ENCODE peak calls at places on chromosome 19, in four cellular contexts. Y is thyroid gland, K is GM23248, T is tibial artery. F is an unnamed sample.

GRCh38 chr19:47406711-47407416 is 12.5 kb downstream of the MEIS3 start:
- DNase-seq in T (no peak), K (peak; percentile 25), Y (peak; percentile 14), F (no peak)

GRCh38 chr19:7478173-7478842 is 10.5 kb downstream of the PEX11G start:
- DNase-seq in K (peak; percentile 16), Y (no peak), T (no peak), F (no peak)

GRCh38 chr19:19416280-19416679 is 10.8 kb downstream of the GATAD2A start:
- DNase-seq in Y (no peak), K (peak; percentile 26), T (no peak), F (no peak)

GRCh38 chr19:28420731-28421550 is 792.0 kb downstream of the UQCRFS1 start:
- DNase-seq in K (peak; percentile 23), Y (no peak), T (no peak), F (no peak)

GRCh38 chr19:16330368-16330801 is 5.8 kb downstream of the KLF2 start:
- DNase-seq in T (peak; percentile 58), Y (peak; percentile 34), K (peak; percentile 98), F (peak; percentile 96)

GRCh38 chr19:7793493-7793892 is 30.4 kb downstream of the CLEC4M start:
- DNase-seq in T (no peak), K (no peak), Y (no peak), F (no peak)

GRCh38 chr19:28076628-28077027 is 1136.3 kb downstream of the UQCRFS1 start:
- DNase-seq in Y (no peak), K (no peak), T (no peak), F (no peak)

GRCh38 chr19:54162884-54163283 is 3.4 kb upstream of the LENG1 start:
- DNase-seq in T (no peak), Y (no peak), K (no peak), F (no peak)

GRCh38 chr19:16160943-16161560 is 12.3 kb downstream of the CIB3 start:
- DNase-seq in T (no peak), K (peak; percentile 83), Y (no peak), F (peak; percentile 61)

GRCh38 chr19:33283578-33283977 is 18.8 kb downstream of the CEBPA start:
- DNase-seq in T (no peak), Y (no peak), K (no peak), F (no peak)

GRCh38 chr19:15280048-15280725 is 47.9 kb upstream of the EPHX3 start:
- DNase-seq in K (peak; percentile 58), Y (no peak), T (no peak), F (no peak)

GRCh38 chr19:27867981-27868380 is 1345.0 kb downstream of the UQCRFS1 start:
- DNase-seq in K (no peak), Y (no peak), T (no peak), F (no peak)

GRCh38 chr19:19463348-19464117 is 51.8 kb downstream of the TSSK6 start:
- DNase-seq in K (peak; percentile 93), Y (peak; percentile 54), T (peak; percentile 67), F (no peak)

GRCh38 chr19:29326849-29327840 is 114.2 kb upstream of the UQCRFS1 start:
- DNase-seq in T (no peak), Y (no peak), K (no peak), F (no peak)

GRCh38 chr19:7337380-7338194 is 11.2 kb upstream of the ARHGEF18 start:
- DNase-seq in T (peak; percentile 57), K (no peak), Y (no peak), F (no peak)

GRCh38 chr19:44051654-44052402 is at the start of gene ZNF223:
- DNase-seq in Y (peak; percentile 96), T (peak; percentile 96), K (peak; percentile 96), F (peak; percentile 75)

GRCh38 chr19:51219307-51219706 is 5.6 kb upstream of the CD33 start:
- DNase-seq in T (no peak), Y (no peak), K (no peak), F (no peak)

GRCh38 chr19:11736696-11737095 is 2.0 kb downstream of the ZNF823 start:
- DNase-seq in Y (peak; percentile 5), K (peak; percentile 81), T (peak; percentile 50), F (no peak)

GRCh38 chr19:46685189-46685588 is 24.2 kb upstream of the DACT3 start:
- DNase-seq in T (no peak), K (no peak), Y (no peak), F (no peak)

GRCh38 chr19:7612282-7613274 is 16.8 kb downstream of the XAB2 start:
- DNase-seq in T (no peak), Y (no peak), K (no peak), F (no peak)

GRCh38 chr19:4955274-4955673 is 13.6 kb upstream of the KDM4B start:
- DNase-seq in K (no peak), T (no peak), Y (no peak), F (no peak)

GRCh38 chr19:49911381-49912145 is 14.9 kb upstream of the IL4I1 start:
- DNase-seq in K (no peak), Y (peak; percentile 49), T (no peak), F (no peak)

GRCh38 chr19:12788682-12789097 is 2.6 kb upstream of the JUNB start:
- DNase-seq in T (peak; percentile 86), K (peak; percentile 85), Y (peak; percentile 93), F (peak; percentile 69)

GRCh38 chr19:50664204-50664603 is 15.0 kb downstream of the C19orf81 start:
- DNase-seq in Y (no peak), T (no peak), K (no peak), F (no peak)

GRCh38 chr19:49680473-49681351 is 3.6 kb downstream of the PRMT1 start:
- DNase-seq in T (peak; percentile 78), K (peak; percentile 83), Y (peak; percentile 87), F (peak; percentile 67)

GRCh38 chr19:49097453-49098288 is 12.4 kb downstream of the SNRNP70 start:
- DNase-seq in Y (peak; percentile 66), T (peak; percentile 52), K (peak; percentile 79), F (peak; percentile 76)

GRCh38 chr19:4861147-4861546 is 6.3 kb downstream of the PLIN3 start:
- DNase-seq in Y (peak; percentile 81), K (no peak), T (no peak), F (no peak)

GRCh38 chr19:2426661-2427322 is 594 bp downstream of the TIMM13 start:
- DNase-seq in K (peak; percentile 60), Y (peak; percentile 16), T (no peak), F (peak; percentile 63)

GRCh38 chr19:6357174-6357573 is 4.2 kb upstream of the CLPP start:
- DNase-seq in Y (no peak), T (no peak), K (no peak), F (no peak)

GRCh38 chr19:53908106-53908932 is 759 bp upstream of the CACNG7 start:
- DNase-seq in Y (no peak), K (peak; percentile 56), T (no peak), F (no peak)

GRCh38 chr19:51467864-51468544 is 9.8 kb upstream of the SIGLEC8 start:
- DNase-seq in Y (no peak), K (no peak), T (no peak), F (no peak)

GRCh38 chr19:49453757-49454248 is 778 bp downstream of the ALDH16A1 start:
- DNase-seq in T (no peak), Y (no peak), K (no peak), F (no peak)

GRCh38 chr19:56837492-56837891 is 3.0 kb downstream of the PEG3 start:
- DNase-seq in T (peak; percentile 71), Y (peak; percentile 92), K (peak; percentile 61), F (no peak)

GRCh38 chr19:58203814-58204475 is 21.1 kb downstream of the ZNF274 start:
- DNase-seq in Y (no peak), T (no peak), K (no peak), F (no peak)

GRCh38 chr19:45323671-45324081 is 1.0 kb upstream of the CKM start:
- DNase-seq in T (no peak), Y (no peak), K (peak; percentile 33), F (no peak)

GRCh38 chr19:55500368-55500952 is 12.2 kb downstream of the SSC5D start:
- DNase-seq in K (no peak), Y (no peak), T (no peak), F (no peak)
- H3K27me3 ChIP-seq in K (no peaks in the 10 kb centered on the region), Y (no peaks in the 10 kb centered on the region), T (no peaks in the 10 kb centered on the region), F (no peaks in the 10 kb centered on the region)

GRCh38 chr19:35090795-35091214 is 24.8 kb upstream of the FXYD3 start:
- DNase-seq in K (peak; percentile 49), Y (no peak), T (no peak), F (no peak)

GRCh38 chr19:35088514-35088913 is 27.1 kb upstream of the FXYD3 start:
- DNase-seq in T (no peak), Y (no peak), K (peak; percentile 95), F (peak; percentile 88)

GRCh38 chr19:35087393-35087792 is 28.2 kb upstream of the FXYD3 start:
- DNase-seq in T (no peak), K (no peak), Y (no peak), F (no peak)

GRCh38 chr19:35090160-35090794 is 25.3 kb upstream of the FXYD3 start:
- DNase-seq in K (peak; percentile 73), T (peak; percentile 37), Y (peak; percentile 51), F (peak; percentile 31)

GRCh38 chr19:35089554-35089953 is 26.1 kb upstream of the FXYD3 start:
- DNase-seq in T (no peak), Y (no peak), K (no peak), F (no peak)
- H3K4me1 ChIP-seq in T (peaks cover 6% of the 10 kb centered on the region), Y (no peaks in the 10 kb centered on the region), K (peaks cover 15% of the 10 kb centered on the region), F (peaks cover 17% of the 10 kb centered on the region)

GRCh38 chr19:10295847-10296591 is 6.3 kb downstream of the ICAM5 start:
- DNase-seq in T (no peak), K (peak; percentile 18), Y (no peak), F (no peak)

GRCh38 chr19:10293637-10294367 is 4.0 kb downstream of the ICAM5 start:
- DNase-seq in K (no peak), T (no peak), Y (no peak), F (no peak)

GRCh38 chr19:10294368-10294697 is 4.6 kb downstream of the ICAM5 start:
- DNase-seq in T (no peak), K (no peak), Y (peak; percentile 60), F (no peak)

GRCh38 chr19:10292789-10293636 is 3.3 kb downstream of the ICAM5 start:
- DNase-seq in Y (peak; percentile 50), K (peak; percentile 29), T (no peak), F (no peak)

DNA sequence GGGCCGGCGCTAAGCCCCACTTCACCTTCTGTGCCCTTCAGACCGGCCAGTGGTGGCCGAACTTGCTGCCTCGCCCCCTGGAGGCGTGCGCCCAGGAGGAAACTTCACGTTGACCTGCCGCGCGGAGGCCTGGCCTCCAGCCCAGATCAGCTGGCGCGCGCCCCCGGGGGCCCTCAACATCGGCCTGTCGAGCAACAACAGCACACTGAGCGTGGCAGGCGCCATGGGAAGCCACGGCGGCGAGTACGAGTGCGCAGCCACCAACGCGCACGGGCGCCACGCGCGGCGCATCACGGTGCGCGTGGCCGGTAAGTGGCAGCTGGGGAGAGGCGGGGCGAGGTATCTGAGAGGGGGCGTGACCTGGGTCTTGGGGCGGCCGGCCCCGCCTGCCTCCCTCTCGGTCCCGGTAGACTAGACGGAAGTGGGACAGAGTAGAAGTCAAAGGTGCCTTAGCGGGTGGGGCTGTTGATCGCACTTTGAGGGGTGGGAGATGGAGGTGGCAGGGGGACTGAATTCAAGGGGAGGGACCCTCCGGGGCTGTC is 5.6 kb downstream of the ICAM5 start:
- DNase-seq in T (no peak), Y (peak; percentile 79), K (peak; percentile 46), F (no peak)
- H3K4me3 ChIP-seq in T (no peak overlapping the region), Y (no peak overlapping the region), K (peak overlapping the region; percentile 41), F (no peak overlapping the region)

GRCh38 chr19:41928221-41928683 is at the start of gene ERFL:
- DNase-seq in T (no peak), K (peak; percentile 51), Y (no peak), F (no peak)

GRCh38 chr19:41926028-41926860 is 2.0 kb downstream of the ERFL start:
- DNase-seq in Y (no peak), T (no peak), K (no peak), F (no peak)

GRCh38 chr19:41925208-41926003 is 2.8 kb downstream of the ERFL start:
- DNase-seq in T (no peak), K (no peak), Y (no peak), F (no peak)

GRCh38 chr19:41927810-41928192 is 448 bp downstream of the ERFL start:
- DNase-seq in Y (no peak), K (no peak), T (no peak), F (no peak)

GRCh38 chr19:41926861-41927809 is 1.1 kb downstream of the ERFL start:
- DNase-seq in Y (no peak), K (no peak), T (no peak), F (no peak)
- H3K27me3 ChIP-seq in Y (peaks cover 44% of the 10 kb centered on the region), K (peaks cover 86% of the 10 kb centered on the region), T (peaks cover 8% of the 10 kb centered on the region), F (peaks cover 72% of the 10 kb centered on the region)

F was measured in SJSA1.